ENCODE peak calls at places on chromosomes 1 and 21, in five cellular contexts. B is cardiac fibroblast, D is stromal cell of bone marrow, V is EH, X is ELF-1. W is an unnamed sample.

GRCh38 chr1:150362721-150363425 is 1.1 kb upstream of the RPRD2 start:
- DNase-seq in B (no peak), D (no peak), V (peak; percentile 5), X (no peak), W (no peak)

GRCh38 chr1:230498704-230499103 is 72.6 kb upstream of the PGBD5 start:
- DNase-seq in B (no peak), D (no peak), V (no peak), X (no peak), W (no peak)

GRCh38 chr1:23751050-23751814 is 8.0 kb downstream of the ELOA start:
- DNase-seq in B (peak; percentile 73), D (no peak), V (peak; percentile 62), X (peak; percentile 71), W (peak; percentile 24)

GRCh38 chr1:94215955-94216354 is 21.4 kb downstream of the ARHGAP29 start:
- DNase-seq in B (no peak), D (no peak), V (no peak), X (no peak), W (no peak)

GRCh38 chr1:67686272-67687197 is 1.5 kb downstream of the GADD45A start:
- DNase-seq in B (peak; percentile 99), D (peak; percentile 93), V (peak; percentile 100), X (peak; percentile 86), W (peak; percentile 91)

GRCh38 chr1:235019456-235019855 is 109.2 kb downstream of the TOMM20 start:
- DNase-seq in B (no peak), D (no peak), V (peak; percentile 12), X (no peak), W (no peak)

GRCh38 chr1:40316595-40317393 is at the start of gene COL9A2:
- DNase-seq in B (peak; percentile 23), D (no peak), V (peak; percentile 22), X (peak; percentile 53), W (no peak)

GRCh38 chr1:18253093-18253492 is 145.5 kb downstream of the IGSF21 start:
- DNase-seq in B (no peak), D (no peak), V (no peak), X (no peak), W (no peak)

GRCh38 chr21:8992731-8993174 is 1528.6 kb upstream of the TPTE start:
- DNase-seq in B (no peak), D (no peak), V (no peak), X (peak; percentile 84), W (no peak)

GRCh38 chr1:11067716-11068495 is 8.1 kb upstream of the SRM start:
- DNase-seq in B (no peak), D (no peak), V (no peak), X (no peak), W (no peak)

GRCh38 chr1:108663074-108663473 is 2.2 kb upstream of the HENMT1 start:
- DNase-seq in B (peak; percentile 24), D (no peak), V (no peak), X (no peak), W (no peak)

GRCh38 chr1:18419123-18419844 is 61.4 kb upstream of the KLHDC7A start:
- DNase-seq in B (no peak), D (no peak), V (no peak), X (no peak), W (no peak)

GRCh38 chr1:158008630-158009029 is 15.2 kb downstream of the KIRREL1 start:
- DNase-seq in B (no peak), D (no peak), V (no peak), X (no peak), W (no peak)

GRCh38 chr1:53644496-53644895 is 94.5 kb downstream of the GLIS1 start:
- DNase-seq in B (no peak), D (no peak), V (no peak), X (no peak), W (no peak)

GRCh38 chr1:18946550-18947381 is 9.7 kb downstream of the IFFO2 start:
- DNase-seq in B (no peak), D (no peak), V (peak; percentile 51), X (no peak), W (no peak)